ENCODE peak calls at places on chromosomes 4 and X, in ten cellular contexts. S is amniotic stem cell; H is endothelial cell of umbilical vein; Z is lower lobe of right lung; P is activated gamma-delta T cell treated with anti-CD3 and anti-CD28 coated beads, Interleukin-2, amount 50 U/mL, for 16 hours; K is GM10248; B is GM19239; N is Right ventricle myocardium superior; A is HS-27A; J is aorta. C is an unnamed sample.

GRCh38 chr4:15883611-15884243 is 54.8 kb downstream of the FGFBP1 start:
- DNase-seq in K (no peak), J (no peak), N (no peak), H (no peak), Z (no peak), B (no peak), P (no peak), S (no peak), A (no peak), C (no peak)

GRCh38 chr4:5824635-5825034 is 68.3 kb downstream of the CRMP1 start:
- DNase-seq in B (no peak), Z (no peak), K (peak; percentile 40), J (no peak), A (peak; percentile 4), P (no peak), N (no peak), S (no peak), H (peak; percentile 58), C (no peak)

GRCh38 chr4:8920289-8920965 is 48.8 kb upstream of the HMX1 start:
- DNase-seq in B (no peak), Z (no peak), K (peak; percentile 5), J (no peak), H (no peak), S (no peak), A (no peak), N (no peak), P (no peak), C (no peak)

GRCh38 chr4:119906277-119906676 is 160.4 kb downstream of the MAD2L1 start:
- DNase-seq in H (no peak), B (no peak), K (no peak), P (no peak), S (no peak), J (no peak), A (no peak), N (no peak), Z (no peak), C (no peak)

GRCh38 chrX:24838624-24839023 is 144.9 kb downstream of the POLA1 start:
- DNase-seq in K (peak; percentile 6), Z (no peak), B (no peak), P (no peak), N (no peak), J (no peak), H (peak; percentile 42), A (no peak), S (peak; percentile 7), C (peak; percentile 1)

GRCh38 chrX:125202486-125203378 is 116.9 kb upstream of the TEX13C start:
- DNase-seq in A (no peak), S (no peak), N (no peak), H (no peak), Z (no peak), P (no peak), B (no peak), K (peak; percentile 1), J (peak; percentile 40), C (no peak)

GRCh38 chr4:78441786-78442185 is 109.8 kb upstream of the ANXA3 start:
- DNase-seq in S (no peak), K (no peak), A (no peak), H (no peak), P (no peak), B (no peak), Z (no peak), N (no peak), J (no peak), C (no peak)

GRCh38 chrX:142804085-142804484 is 221.6 kb upstream of the SPANXN4 start:
- DNase-seq in Z (no peak), A (no peak), H (no peak), B (no peak), N (no peak), J (no peak), S (no peak), K (no peak), P (no peak), C (no peak)

GRCh38 chr4:77229433-77229832 is 72.4 kb downstream of the CCNG2 start:
- DNase-seq in A (no peak), P (no peak), B (no peak), Z (no peak), H (no peak), K (no peak), J (no peak), S (no peak), N (no peak), C (no peak)

GRCh38 chrX:107632291-107632690 is 4.0 kb downstream of the PRPS1 start:
- DNase-seq in P (no peak), B (no peak), H (no peak), N (no peak), K (no peak), A (no peak), Z (no peak), J (no peak), S (no peak), C (no peak)

GRCh38 chr4:2419814-2420213 is 1.1 kb downstream of the CFAP99 start:
- DNase-seq in Z (peak; percentile 61), B (no peak), J (no peak), P (no peak), K (no peak), H (no peak), A (no peak), N (peak; percentile 40), S (no peak), C (no peak)

GRCh38 chr4:44629280-44629866 is 22.1 kb downstream of the YIPF7 start:
- DNase-seq in N (no peak), J (no peak), K (peak; percentile 54), B (peak; percentile 13), P (peak; percentile 0), A (peak; percentile 1), S (no peak), H (peak; percentile 55), Z (no peak), C (peak; percentile 12)

GRCh38 chr4:121662225-121662624 is 34.6 kb downstream of the ANXA5 start:
- DNase-seq in B (no peak), P (no peak), N (no peak), K (no peak), A (no peak), S (no peak), J (no peak), Z (no peak), H (no peak), C (no peak)

GRCh38 chr4:67459164-67459563 is 86.1 kb downstream of the CENPC start:
- DNase-seq in N (no peak), J (no peak), H (no peak), P (no peak), B (no peak), K (no peak), Z (no peak), A (no peak), S (no peak), C (no peak)

GRCh38 chrX:130702867-130703707 is 199.9 kb downstream of the ENOX2 start:
- DNase-seq in J (no peak), H (peak; percentile 50), K (no peak), N (no peak), Z (no peak), A (no peak), S (no peak), B (no peak), P (no peak), C (no peak)

GRCh38 chrX:34528081-34528480 is 129.0 kb downstream of the TMEM47 start:
- DNase-seq in B (no peak), H (peak; percentile 24), K (no peak), S (no peak), N (no peak), J (no peak), P (no peak), Z (no peak), A (no peak), C (no peak)

GRCh38 chr4:151685303-151685702 is 75.5 kb downstream of the GATB start:
- DNase-seq in N (no peak), A (no peak), H (no peak), P (no peak), K (no peak), S (no peak), Z (no peak), B (no peak), J (no peak), C (no peak)

GRCh38 chrX:115393271-115393670 is 103.8 kb downstream of the LUZP4 start:
- DNase-seq in H (no peak), J (no peak), K (no peak), P (no peak), N (no peak), Z (no peak), S (no peak), B (no peak), A (no peak), C (no peak)

GRCh38 chr4:123785515-123785914 is 388.9 kb downstream of the SPRY1 start:
- DNase-seq in J (peak; percentile 74), S (no peak), H (peak; percentile 10), Z (no peak), A (no peak), N (peak; percentile 67), B (no peak), P (no peak), K (no peak), C (no peak)

GRCh38 chr4:59127748-59128147 is 2017.6 kb upstream of the IGFBP7 start:
- DNase-seq in K (no peak), B (no peak), A (no peak), H (no peak), N (no peak), S (no peak), P (no peak), Z (no peak), J (no peak), C (no peak)

GRCh38 chrX:154349979-154350378 is 24.5 kb downstream of the FLNA start:
- DNase-seq in P (no peak), J (peak; percentile 26), Z (peak; percentile 20), B (no peak), S (no peak), H (no peak), K (no peak), A (no peak), N (peak; percentile 14), C (no peak)

GRCh38 chr4:53366301-53366716 is 448 bp upstream of the SCFD2 start:
- DNase-seq in S (no peak), A (no peak), B (no peak), N (no peak), Z (no peak), H (no peak), K (peak; percentile 15), J (no peak), P (no peak), C (no peak)

GRCh38 chrX:119573840-119574393 is 446 bp upstream of the UBE2A start:
- DNase-seq in A (peak; percentile 23), Z (no peak), N (peak; percentile 39), P (peak; percentile 0), J (peak; percentile 65), S (no peak), B (no peak), K (peak; percentile 28), H (peak; percentile 57), C (no peak)

GRCh38 chrX:119429471-119429870 is 30.3 kb downstream of the SLC25A43 start:
- DNase-seq in Z (no peak), A (no peak), J (no peak), N (no peak), H (no peak), S (no peak), B (no peak), P (no peak), K (no peak), C (no peak)

GRCh38 chrX:56759736-56760409 is 30.8 kb downstream of the NBDY start:
- DNase-seq in P (no peak), B (no peak), Z (no peak), N (no peak), K (peak; percentile 3), J (no peak), H (no peak), A (no peak), S (no peak), C (no peak)

GRCh38 chr4:118905546-118905945 is 16.9 kb downstream of the SYNPO2 start:
- DNase-seq in N (no peak), H (peak; percentile 77), A (no peak), P (no peak), J (no peak), K (no peak), Z (no peak), B (no peak), S (no peak), C (no peak)

GRCh38 chr4:97142405-97142804 is 1000.9 kb downstream of the STPG2 start:
- DNase-seq in S (no peak), K (no peak), A (no peak), Z (no peak), N (no peak), H (no peak), B (no peak), P (no peak), J (no peak), C (no peak)

GRCh38 chrX:11261260-11261659 is 32.0 kb upstream of the AMELX start:
- DNase-seq in K (no peak), N (no peak), B (no peak), P (no peak), H (no peak), Z (no peak), A (peak; percentile 29), S (peak; percentile 3), J (no peak), C (no peak)